ENCODE peak calls at places on chromosomes 11 and 22, in ten cellular contexts. L, E, K, N, D, P, H, I, C and Y are unnamed samples.

GRCh38 chr22:42172385-42173172 is 42.0 kb upstream of the CYP2D6 start:
- DNase-seq in L (no peak), E (no peak), K (no peak), N (no peak), D (no peak), P (no peak), H (no peak), I (peak), C (no peak), Y (no peak)

GRCh38 chr11:61053198-61053597 is 49.1 kb upstream of the CD5 start:
- DNase-seq in L (no peak), E (peak), K (no peak), N (no peak), D (no peak), P (no peak), H (no peak), I (no peak), C (no peak), Y (no peak)

GRCh38 chr22:43789452-43789851 is 22.7 kb downstream of the EFCAB6 start:
- DNase-seq in L (no peak), E (no peak), K (peak), N (peak), D (no peak), P (no peak), H (peak), I (peak), C (no peak), Y (no peak)

GRCh38 chr22:35072939-35073338 is 7.0 kb downstream of the ISX start:
- DNase-seq in L (no peak), E (no peak), K (peak), N (no peak), D (no peak), P (no peak), H (peak), I (peak), C (no peak), Y (no peak)

GRCh38 chr11:93196816-93197382 is 892 bp downstream of the SLC36A4 start:
- DNase-seq in L (peak), E (no peak), K (no peak), N (no peak), D (no peak), P (no peak), H (peak), I (no peak), C (no peak), Y (no peak)

GRCh38 chr11:8056810-8057463 is 24.1 kb upstream of the TUB start:
- DNase-seq in L (no peak), E (no peak), K (no peak), N (no peak), D (no peak), P (no peak), H (peak), I (peak), C (no peak), Y (no peak)

GRCh38 chr11:70073188-70073817 is 4.8 kb upstream of the ANO1 start:
- DNase-seq in L (no peak), E (no peak), K (no peak), N (no peak), D (no peak), P (no peak), H (peak), I (peak), C (no peak), Y (no peak)

GRCh38 chr11:65920035-65920802 is 993 bp downstream of the DRAP1 start:
- DNase-seq in L (no peak), E (no peak), K (no peak), N (no peak), D (no peak), P (no peak), H (no peak), I (no peak), C (no peak), Y (no peak)

GRCh38 chr22:29569011-29569678 is 11.8 kb downstream of the NIPSNAP1 start:
- DNase-seq in L (no peak), E (no peak), K (no peak), N (no peak), D (no peak), P (no peak), H (no peak), I (no peak), C (no peak), Y (no peak)

GRCh38 chr11:62847767-62848314 is 8.5 kb upstream of the WDR74 start:
- DNase-seq in L (no peak), E (no peak), K (no peak), N (no peak), D (no peak), P (no peak), H (no peak), I (no peak), C (no peak), Y (no peak)

GRCh38 chr22:38167988-38168407 is 13.6 kb downstream of the PLA2G6 start:
- DNase-seq in L (no peak), E (no peak), K (peak), N (no peak), D (no peak), P (peak), H (no peak), I (peak), C (no peak), Y (no peak)

GRCh38 chr11:98736813-98737212 is 283.9 kb upstream of the CNTN5 start:
- DNase-seq in L (no peak), E (no peak), K (no peak), N (no peak), D (no peak), P (no peak), H (no peak), I (no peak), C (no peak), Y (no peak)

GRCh38 chr11:95076416-95076815 is 9.7 kb downstream of the SRSF8 start:
- DNase-seq in L (no peak), E (no peak), K (peak), N (peak), D (no peak), P (no peak), H (peak), I (peak), C (no peak), Y (no peak)

GRCh38 chr11:68118753-68119448 is 2.3 kb downstream of the CHKA start:
- DNase-seq in L (no peak), E (no peak), K (no peak), N (no peak), D (no peak), P (no peak), H (peak), I (peak), C (no peak), Y (no peak)

GRCh38 chr11:26228778-26229177 is 103.2 kb upstream of the ANO3 start:
- DNase-seq in L (no peak), E (no peak), K (no peak), N (peak), D (no peak), P (no peak), H (peak), I (peak), C (no peak), Y (no peak)

GRCh38 chr11:134423106-134423505 is 11.1 kb upstream of the B3GAT1 start:
- DNase-seq in L (no peak), E (no peak), K (no peak), N (no peak), D (no peak), P (no peak), H (no peak), I (no peak), C (no peak), Y (no peak)

GRCh38 chr11:118295834-118296454 is 8.6 kb upstream of the CD3E start:
- DNase-seq in L (no peak), E (peak), K (peak), N (no peak), D (no peak), P (no peak), H (peak), I (peak), C (no peak), Y (no peak)

GRCh38 chr22:21991774-21992173 is 9.2 kb upstream of the TOP3B start:
- DNase-seq in L (no peak), E (no peak), K (no peak), N (no peak), D (no peak), P (no peak), H (no peak), I (no peak), C (no peak), Y (no peak)

GRCh38 chr11:77823775-77824174 is 2.8 kb downstream of the AAMDC start:
- DNase-seq in L (no peak), E (no peak), K (no peak), N (no peak), D (no peak), P (no peak), H (peak), I (peak), C (no peak), Y (no peak)

GRCh38 chr11:69645801-69646492 is 5.0 kb downstream of the CCND1 start:
- DNase-seq in L (no peak), E (no peak), K (no peak), N (no peak), D (no peak), P (no peak), H (no peak), I (no peak), C (no peak), Y (no peak)

GRCh38 chr22:46178755-46179505 is 28.6 kb downstream of the PPARA start:
- DNase-seq in L (no peak), E (no peak), K (no peak), N (peak), D (no peak), P (no peak), H (peak), I (no peak), C (no peak), Y (peak)

GRCh38 chr11:5507586-5508305 is 2.0 kb downstream of the UBQLN3 start:
- DNase-seq in L (no peak), E (no peak), K (no peak), N (no peak), D (no peak), P (no peak), H (no peak), I (no peak), C (no peak), Y (no peak)

GRCh38 chr11:112776834-112777793 is 184.1 kb upstream of the NCAM1 start:
- DNase-seq in L (no peak), E (no peak), K (no peak), N (no peak), D (no peak), P (no peak), H (no peak), I (peak), C (no peak), Y (no peak)

GRCh38 chr11:8317164-8317563 is 53.5 kb upstream of the LMO1 start:
- DNase-seq in L (no peak), E (no peak), K (no peak), N (no peak), D (no peak), P (no peak), H (no peak), I (peak), C (no peak), Y (no peak)

GRCh38 chr11:69011624-69012091 is 1.4 kb downstream of the MRGPRF start:
- DNase-seq in L (no peak), E (no peak), K (no peak), N (no peak), D (no peak), P (no peak), H (no peak), I (no peak), C (no peak), Y (no peak)